ENCODE peak calls at places on chromosomes 2 and 18, in ten cellular contexts. One of them, this sample, is unnamed.

GRCh38 chr18:68034293-68034692 is 517.8 kb upstream of the DSEL start:
- DNase-seq in aorta: no peak
- DNase-seq in sigmoid colon: no peak
- DNase-seq in Karpas-422: no peak
- DNase-seq in CD8-positive, alpha-beta T cell: no peak
- DNase-seq in PC-9: no peak
- DNase-seq in tibial nerve: no peak
- DNase-seq in spleen: no peak
- DNase-seq in psoas muscle: no peak
- DNase-seq in testis: no peak
- DNase-seq in this sample: no peak

GRCh38 chr2:138274421-138275291 is 226.9 kb upstream of the SPOPL start:
- DNase-seq in sigmoid colon: no peak
- DNase-seq in Karpas-422: no peak
- DNase-seq in aorta: no peak
- DNase-seq in psoas muscle: no peak
- DNase-seq in spleen: peak; percentile 21
- DNase-seq in testis: no peak
- DNase-seq in PC-9: no peak
- DNase-seq in CD8-positive, alpha-beta T cell: no peak
- DNase-seq in tibial nerve: no peak
- DNase-seq in this sample: no peak

GRCh38 chr2:164747786-164748433 is 93.7 kb downstream of the COBLL1 start:
- DNase-seq in Karpas-422: no peak
- DNase-seq in aorta: no peak
- DNase-seq in tibial nerve: no peak
- DNase-seq in CD8-positive, alpha-beta T cell: no peak
- DNase-seq in sigmoid colon: no peak
- DNase-seq in testis: no peak
- DNase-seq in psoas muscle: no peak
- DNase-seq in PC-9: no peak
- DNase-seq in spleen: no peak
- DNase-seq in this sample: no peak

GRCh38 chr2:42102606-42103450 is 55.0 kb downstream of the PKDCC start:
- DNase-seq in psoas muscle: peak; percentile 51
- DNase-seq in CD8-positive, alpha-beta T cell: no peak
- DNase-seq in aorta: peak; percentile 80
- DNase-seq in PC-9: peak; percentile 83
- DNase-seq in sigmoid colon: peak; percentile 81
- DNase-seq in Karpas-422: no peak
- DNase-seq in testis: peak; percentile 54
- DNase-seq in spleen: peak; percentile 91
- DNase-seq in tibial nerve: no peak
- DNase-seq in this sample: no peak

GRCh38 chr2:225598426-225598825 is 198.9 kb downstream of the NYAP2 start:
- DNase-seq in sigmoid colon: no peak
- DNase-seq in psoas muscle: no peak
- DNase-seq in spleen: no peak
- DNase-seq in tibial nerve: no peak
- DNase-seq in CD8-positive, alpha-beta T cell: no peak
- DNase-seq in Karpas-422: no peak
- DNase-seq in aorta: no peak
- DNase-seq in PC-9: no peak
- DNase-seq in testis: no peak
- DNase-seq in this sample: no peak

GRCh38 chr18:2588666-2589344 is 17.4 kb downstream of the NDC80 start:
- DNase-seq in spleen: no peak
- DNase-seq in CD8-positive, alpha-beta T cell: no peak
- DNase-seq in sigmoid colon: no peak
- DNase-seq in Karpas-422: no peak
- DNase-seq in aorta: no peak
- DNase-seq in PC-9: no peak
- DNase-seq in tibial nerve: no peak
- DNase-seq in psoas muscle: no peak
- DNase-seq in testis: no peak
- DNase-seq in this sample: no peak

GRCh38 chr2:98510322-98510662 is 65.6 kb downstream of the INPP4A start:
- DNase-seq in PC-9: no peak
- DNase-seq in CD8-positive, alpha-beta T cell: no peak
- DNase-seq in tibial nerve: no peak
- DNase-seq in spleen: no peak
- DNase-seq in aorta: no peak
- DNase-seq in psoas muscle: no peak
- DNase-seq in Karpas-422: no peak
- DNase-seq in testis: no peak
- DNase-seq in sigmoid colon: no peak
- DNase-seq in this sample: no peak

GRCh38 chr2:30373881-30374302 is 73.2 kb upstream of the LCLAT1 start:
- DNase-seq in Karpas-422: no peak
- DNase-seq in tibial nerve: no peak
- DNase-seq in PC-9: no peak
- DNase-seq in sigmoid colon: no peak
- DNase-seq in spleen: no peak
- DNase-seq in aorta: no peak
- DNase-seq in psoas muscle: no peak
- DNase-seq in testis: no peak
- DNase-seq in CD8-positive, alpha-beta T cell: no peak
- DNase-seq in this sample: peak; percentile 22

GRCh38 chr18:62537946-62538345 is 15.1 kb downstream of the ZCCHC2 start:
- DNase-seq in PC-9: peak; percentile 35
- DNase-seq in Karpas-422: no peak
- DNase-seq in aorta: no peak
- DNase-seq in tibial nerve: no peak
- DNase-seq in testis: no peak
- DNase-seq in psoas muscle: no peak
- DNase-seq in sigmoid colon: no peak
- DNase-seq in spleen: no peak
- DNase-seq in CD8-positive, alpha-beta T cell: no peak
- DNase-seq in this sample: no peak

GRCh38 chr2:127199223-127199622 is 20.9 kb downstream of the CYP27C1 start:
- DNase-seq in PC-9: no peak
- DNase-seq in sigmoid colon: peak; percentile 61
- DNase-seq in CD8-positive, alpha-beta T cell: no peak
- DNase-seq in Karpas-422: no peak
- DNase-seq in tibial nerve: no peak
- DNase-seq in aorta: no peak
- DNase-seq in spleen: peak; percentile 52
- DNase-seq in testis: no peak
- DNase-seq in psoas muscle: no peak
- DNase-seq in this sample: no peak

GRCh38 chr2:189772212-189772611 is 9.6 kb upstream of the OSGEPL1 start:
- DNase-seq in Karpas-422: no peak
- DNase-seq in testis: no peak
- DNase-seq in sigmoid colon: no peak
- DNase-seq in PC-9: no peak
- DNase-seq in tibial nerve: no peak
- DNase-seq in aorta: no peak
- DNase-seq in spleen: no peak
- DNase-seq in CD8-positive, alpha-beta T cell: no peak
- DNase-seq in psoas muscle: no peak
- DNase-seq in this sample: no peak

GRCh38 chr2:120864981-120865380 is 129.3 kb downstream of the GLI2 start:
- DNase-seq in aorta: peak; percentile 72
- DNase-seq in Karpas-422: no peak
- DNase-seq in CD8-positive, alpha-beta T cell: no peak
- DNase-seq in tibial nerve: no peak
- DNase-seq in spleen: peak; percentile 69
- DNase-seq in psoas muscle: no peak
- DNase-seq in sigmoid colon: peak; percentile 72
- DNase-seq in PC-9: no peak
- DNase-seq in testis: no peak
- DNase-seq in this sample: no peak

GRCh38 chr2:12202301-12202700 is 455.9 kb downstream of the LPIN1 start:
- DNase-seq in Karpas-422: no peak
- DNase-seq in PC-9: no peak
- DNase-seq in testis: no peak
- DNase-seq in psoas muscle: no peak
- DNase-seq in tibial nerve: no peak
- DNase-seq in sigmoid colon: no peak
- DNase-seq in aorta: no peak
- DNase-seq in CD8-positive, alpha-beta T cell: no peak
- DNase-seq in spleen: no peak
- DNase-seq in this sample: no peak

GRCh38 chr2:200742426-200742825 is 69.3 kb upstream of the BZW1 start:
- DNase-seq in spleen: no peak
- DNase-seq in testis: no peak
- DNase-seq in psoas muscle: peak; percentile 76
- DNase-seq in aorta: peak; percentile 92
- DNase-seq in Karpas-422: peak; percentile 32
- DNase-seq in PC-9: no peak
- DNase-seq in sigmoid colon: peak; percentile 78
- DNase-seq in tibial nerve: peak; percentile 72
- DNase-seq in CD8-positive, alpha-beta T cell: no peak
- DNase-seq in this sample: no peak

GRCh38 chr2:39156107-39156506 is 35.3 kb upstream of the SOS1 start:
- DNase-seq in sigmoid colon: no peak
- DNase-seq in CD8-positive, alpha-beta T cell: no peak
- DNase-seq in Karpas-422: no peak
- DNase-seq in spleen: no peak
- DNase-seq in tibial nerve: no peak
- DNase-seq in PC-9: no peak
- DNase-seq in testis: no peak
- DNase-seq in aorta: no peak
- DNase-seq in psoas muscle: no peak
- DNase-seq in this sample: no peak

DNA sequence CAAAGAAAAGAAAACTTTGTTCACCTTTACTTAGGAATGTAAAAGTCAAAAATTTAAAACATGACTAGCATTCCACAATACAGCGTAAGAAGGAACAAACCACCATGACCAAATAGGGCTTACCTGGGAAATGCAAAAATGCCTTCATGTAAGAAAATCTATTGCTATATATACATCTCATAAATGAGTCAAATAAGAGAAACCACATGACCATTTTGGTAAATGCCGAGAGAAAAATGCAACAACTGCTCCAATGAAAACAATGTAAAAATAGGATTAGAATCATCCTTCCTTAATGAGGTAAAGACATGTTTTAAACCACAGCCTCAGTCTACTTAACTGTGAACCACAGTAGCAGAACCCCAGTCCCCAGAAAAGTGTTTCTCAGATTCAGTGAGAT is 49.4 kb downstream of the TGOLN2 start:
- DNase-seq in aorta: no peak
- DNase-seq in testis: no peak
- DNase-seq in psoas muscle: no peak
- DNase-seq in Karpas-422: no peak
- DNase-seq in CD8-positive, alpha-beta T cell: no peak
- DNase-seq in spleen: no peak
- DNase-seq in tibial nerve: no peak
- DNase-seq in sigmoid colon: no peak
- DNase-seq in PC-9: no peak
- DNase-seq in this sample: no peak
- H3K4me3 ChIP-seq in aorta: no peak overlapping the region
- H3K4me3 ChIP-seq in testis: no peak overlapping the region
- H3K4me3 ChIP-seq in psoas muscle: no peak overlapping the region
- H3K4me3 ChIP-seq in Karpas-422: no peak overlapping the region
- H3K4me3 ChIP-seq in CD8-positive, alpha-beta T cell: no peak overlapping the region
- H3K4me3 ChIP-seq in spleen: no peak overlapping the region
- H3K4me3 ChIP-seq in tibial nerve: no peak overlapping the region
- H3K4me3 ChIP-seq in sigmoid colon: no peak overlapping the region
- H3K4me3 ChIP-seq in PC-9: no peak overlapping the region
- H3K4me3 ChIP-seq in this sample: no peak overlapping the region

DNA sequence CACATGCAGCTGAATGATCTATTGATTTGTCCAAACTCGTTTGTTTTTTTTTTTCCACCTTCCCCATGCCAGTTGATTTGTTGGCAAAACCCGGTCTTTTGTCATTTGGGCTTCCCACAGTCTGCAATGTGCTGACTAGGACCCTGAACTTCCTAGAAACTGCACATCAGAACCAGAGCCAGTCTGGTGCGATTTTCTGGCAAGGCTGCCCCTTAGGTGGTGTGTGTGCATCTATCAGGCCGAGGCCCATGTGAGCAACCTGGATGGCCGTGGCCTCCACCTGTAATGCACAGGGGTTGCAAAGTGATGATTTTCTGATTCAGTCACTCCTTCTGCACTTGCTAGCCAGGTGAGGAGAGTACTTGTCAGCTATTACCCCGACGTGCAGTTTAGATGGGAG is 47.8 kb downstream of the NCK2 start:
- DNase-seq in tibial nerve: no peak
- DNase-seq in PC-9: no peak
- DNase-seq in CD8-positive, alpha-beta T cell: no peak
- DNase-seq in testis: no peak
- DNase-seq in spleen: no peak
- DNase-seq in psoas muscle: no peak
- DNase-seq in sigmoid colon: no peak
- DNase-seq in Karpas-422: no peak
- DNase-seq in aorta: no peak
- DNase-seq in this sample: no peak
- H3K4me1 ChIP-seq in tibial nerve: peaks cover 44% of the 10 kb centered on the region
- H3K4me1 ChIP-seq in PC-9: no peaks in the 10 kb centered on the region
- H3K4me1 ChIP-seq in CD8-positive, alpha-beta T cell: peaks cover 91% of the 10 kb centered on the region
- H3K4me1 ChIP-seq in testis: peaks cover 49% of the 10 kb centered on the region
- H3K4me1 ChIP-seq in spleen: peaks cover 72% of the 10 kb centered on the region
- H3K4me1 ChIP-seq in psoas muscle: peaks cover 51% of the 10 kb centered on the region
- H3K4me1 ChIP-seq in sigmoid colon: peaks cover 59% of the 10 kb centered on the region
- H3K4me1 ChIP-seq in Karpas-422: no peaks in the 10 kb centered on the region
- H3K4me1 ChIP-seq in aorta: peaks cover 10% of the 10 kb centered on the region
- H3K4me1 ChIP-seq in this sample: peaks cover 24% of the 10 kb centered on the region

DNA sequence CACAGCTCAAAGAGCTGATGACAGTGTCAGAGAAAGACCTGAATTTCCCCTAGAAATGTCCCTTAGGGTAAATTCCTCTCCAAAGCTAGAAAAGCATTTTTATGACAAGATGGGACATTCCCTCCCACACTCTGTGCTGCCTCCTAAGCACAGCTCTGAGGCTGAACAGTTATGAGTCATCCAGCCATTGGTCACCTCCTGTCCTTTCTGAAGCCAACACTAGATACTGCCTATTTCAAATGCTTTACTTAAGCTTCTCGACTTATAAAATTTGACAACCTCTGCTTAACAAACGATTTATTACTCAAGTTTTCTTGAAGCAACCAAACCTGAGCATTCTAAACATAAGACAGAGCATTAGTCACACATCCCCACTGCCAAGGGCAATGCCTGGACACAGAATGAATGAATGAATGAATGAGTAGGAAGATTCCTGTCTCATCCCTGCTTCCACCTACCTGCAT is 35.4 kb downstream of the B4GALT6 start:
- DNase-seq in PC-9: peak; percentile 13
- DNase-seq in Karpas-422: no peak
- DNase-seq in sigmoid colon: no peak
- DNase-seq in psoas muscle: no peak
- DNase-seq in testis: no peak
- DNase-seq in aorta: no peak
- DNase-seq in tibial nerve: no peak
- DNase-seq in spleen: no peak
- DNase-seq in CD8-positive, alpha-beta T cell: no peak
- DNase-seq in this sample: peak; percentile 77
- H3K4me3 ChIP-seq in PC-9: no peak overlapping the region
- H3K4me3 ChIP-seq in Karpas-422: no peak overlapping the region
- H3K4me3 ChIP-seq in sigmoid colon: no peak overlapping the region
- H3K4me3 ChIP-seq in psoas muscle: no peak overlapping the region
- H3K4me3 ChIP-seq in testis: no peak overlapping the region
- H3K4me3 ChIP-seq in aorta: no peak overlapping the region
- H3K4me3 ChIP-seq in tibial nerve: no peak overlapping the region
- H3K4me3 ChIP-seq in spleen: no peak overlapping the region
- H3K4me3 ChIP-seq in CD8-positive, alpha-beta T cell: no peak overlapping the region
- H3K4me3 ChIP-seq in this sample: no peak overlapping the region

GRCh38 chr2:218893349-218894167 is 12.9 kb downstream of the WNT10A start:
- DNase-seq in tibial nerve: no peak
- DNase-seq in Karpas-422: no peak
- DNase-seq in testis: no peak
- DNase-seq in aorta: no peak
- DNase-seq in sigmoid colon: no peak
- DNase-seq in psoas muscle: no peak
- DNase-seq in PC-9: no peak
- DNase-seq in CD8-positive, alpha-beta T cell: no peak
- DNase-seq in spleen: no peak
- DNase-seq in this sample: no peak
- H3K4me1 ChIP-seq in tibial nerve: peaks cover 28% of the 10 kb centered on the region
- H3K4me1 ChIP-seq in Karpas-422: peaks cover 39% of the 10 kb centered on the region
- H3K4me1 ChIP-seq in testis: peaks cover 19% of the 10 kb centered on the region
- H3K4me1 ChIP-seq in aorta: no peaks in the 10 kb centered on the region
- H3K4me1 ChIP-seq in sigmoid colon: peaks cover 35% of the 10 kb centered on the region
- H3K4me1 ChIP-seq in psoas muscle: peaks cover 6% of the 10 kb centered on the region
- H3K4me1 ChIP-seq in PC-9: peaks cover 52% of the 10 kb centered on the region
- H3K4me1 ChIP-seq in CD8-positive, alpha-beta T cell: peaks cover 68% of the 10 kb centered on the region
- H3K4me1 ChIP-seq in spleen: peaks cover 56% of the 10 kb centered on the region
- H3K4me1 ChIP-seq in this sample: peaks cover 7% of the 10 kb centered on the region